ENCODE peak calls at places on chromosomes 16 and 17, in five cellular contexts. Y is HCT116, B is stomach, Z is SK-N-SH, C is breast epithelium. K is an unnamed sample.

GRCh38 chr16:90020260-90020837 is 1.1 kb upstream of the DBNDD1 start:
- DNase-seq in C (no peak), Z (no peak), B (no peak), Y (no peak), K (no peak)

GRCh38 chr16:79703066-79703465 is 102.5 kb upstream of the MAF start:
- DNase-seq in B (no peak), C (no peak), Z (no peak), Y (no peak), K (no peak)

GRCh38 chr16:53465606-53466290 is 31.5 kb downstream of the RBL2 start:
- DNase-seq in Y (peak; percentile 3), C (no peak), Z (no peak), B (no peak), K (no peak)

GRCh38 chr17:41456206-41456605 is 11.0 kb downstream of the KRT32 start:
- DNase-seq in C (no peak), B (no peak), Z (no peak), Y (no peak), K (no peak)

GRCh38 chr17:62165378-62165722 is 100.3 kb upstream of the MED13 start:
- DNase-seq in Y (peak; percentile 83), C (no peak), B (no peak), Z (no peak), K (no peak)

GRCh38 chr17:59756236-59756818 is 48.9 kb downstream of the VMP1 start:
- DNase-seq in Y (peak; percentile 94), C (no peak), Z (no peak), B (no peak), K (no peak)

GRCh38 chr17:76166168-76166567 is 25.1 kb upstream of the FOXJ1 start:
- DNase-seq in C (no peak), Y (no peak), Z (no peak), B (no peak), K (no peak)

GRCh38 chr16:50533317-50533716 is 14.9 kb upstream of the NKD1 start:
- DNase-seq in C (no peak), B (no peak), Z (no peak), Y (no peak), K (no peak)

GRCh38 chr16:70267516-70267915 is 15.8 kb upstream of the EXOSC6 start:
- DNase-seq in C (no peak), Y (peak; percentile 18), Z (peak; percentile 70), B (peak; percentile 35), K (no peak)

GRCh38 chr16:72889616-72890235 is 158.2 kb downstream of the ZFHX3 start:
- DNase-seq in Z (no peak), Y (no peak), C (no peak), B (no peak), K (no peak)
- H3K4me3 ChIP-seq in Z (no peak overlapping the region), Y (no peak overlapping the region), C (no peak overlapping the region), B (no peak overlapping the region), K (no peak overlapping the region)

GRCh38 chr16:3012246-3012645 is 477 bp upstream of the CLDN9 start:
- DNase-seq in Y (no peak), B (no peak), C (no peak), Z (no peak), K (no peak)
- H3K9me3 ChIP-seq in Y (no peaks in the 10 kb centered on the region), B (no peaks in the 10 kb centered on the region), C (no peaks in the 10 kb centered on the region), Z (no peaks in the 10 kb centered on the region), K (no peaks in the 10 kb centered on the region)

DNA sequence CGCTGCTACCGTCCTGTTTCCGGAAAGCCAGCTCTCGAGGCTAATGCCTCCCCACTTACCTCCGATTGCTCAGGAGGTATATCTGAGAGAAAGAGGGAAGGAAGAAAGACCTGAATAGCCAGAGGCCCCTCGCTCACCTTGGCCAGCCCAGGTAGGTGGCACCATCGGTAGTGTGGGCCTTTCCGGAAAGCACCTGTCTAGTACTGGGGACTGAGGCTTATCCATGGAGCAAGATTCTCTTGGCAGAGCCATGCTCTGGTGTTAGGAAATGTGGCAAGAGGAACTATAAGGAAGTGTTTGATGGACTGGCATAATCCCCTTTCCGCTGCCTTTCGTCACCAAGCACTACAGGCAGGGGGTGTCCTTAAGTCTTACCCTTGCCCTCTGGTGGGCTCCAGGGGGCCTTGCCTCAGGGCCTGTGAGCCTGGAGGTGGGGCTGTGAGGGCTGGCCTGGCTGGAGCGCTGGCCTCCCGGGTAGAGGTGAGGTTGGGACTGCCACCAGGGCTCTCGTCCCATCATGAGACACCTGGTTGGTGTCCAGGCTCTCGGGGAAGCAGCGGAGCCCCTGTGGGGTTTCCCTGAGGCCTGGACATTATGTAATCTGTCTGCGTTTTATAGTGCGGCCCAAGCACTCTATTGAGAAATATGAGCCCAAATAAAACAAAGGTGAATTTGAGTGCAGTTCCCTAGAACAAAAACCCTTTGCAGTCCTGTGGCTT is 2.9 kb downstream of the CMIP start:
- DNase-seq in Y (no peak), B (peak; percentile 47), Z (no peak), C (no peak), K (peak; percentile 53)
- TF ChIP-seq POLR2AphosphoS5 in Y (no peak), B (peak; percentile 59), Z (no peak), C (peak; percentile 43), K (peak; percentile 38)

DNA sequence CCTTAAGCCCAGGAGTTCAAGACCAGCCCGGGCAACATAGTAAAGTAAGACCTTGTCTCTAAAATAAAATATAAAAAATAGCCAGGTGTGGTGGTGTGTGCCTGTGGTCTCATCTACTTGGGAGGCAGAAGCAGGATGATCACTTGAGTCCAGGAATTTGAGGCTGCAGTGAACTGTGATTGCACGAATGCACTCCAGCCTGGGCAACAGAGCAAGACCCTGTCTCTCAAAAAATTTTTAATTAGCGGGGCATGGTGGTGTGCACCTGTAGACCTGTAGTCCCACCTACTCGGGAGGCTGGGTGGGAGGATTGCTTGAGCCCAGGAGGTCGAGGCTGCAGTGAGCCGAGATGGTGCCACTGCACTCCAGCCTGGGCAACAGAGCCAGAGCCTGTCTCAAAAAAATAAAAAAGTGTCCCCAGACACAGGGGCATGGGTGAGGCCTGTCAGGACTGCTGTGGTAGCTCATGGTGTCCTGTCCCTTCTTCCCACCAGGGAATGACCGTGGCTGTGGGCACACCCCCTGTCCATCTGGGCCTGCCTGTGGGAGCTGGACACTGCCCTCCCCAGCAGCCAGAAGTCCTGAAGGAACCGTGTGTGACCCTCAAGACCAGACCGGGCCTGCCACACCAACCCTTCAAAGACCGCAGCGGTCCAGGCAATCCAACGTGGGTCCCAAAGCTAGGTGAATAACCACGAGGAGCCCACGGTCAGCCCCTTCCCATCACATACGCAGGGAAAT is 30.8 kb upstream of the GAA start:
- DNase-seq in C (no peak), Z (no peak), B (no peak), Y (no peak), K (no peak)
- H3K4me3 ChIP-seq in C (peak overlapping the region; percentile 64), Z (no peak overlapping the region), B (peak overlapping the region; percentile 36), Y (no peak overlapping the region), K (no peak overlapping the region)

DNA sequence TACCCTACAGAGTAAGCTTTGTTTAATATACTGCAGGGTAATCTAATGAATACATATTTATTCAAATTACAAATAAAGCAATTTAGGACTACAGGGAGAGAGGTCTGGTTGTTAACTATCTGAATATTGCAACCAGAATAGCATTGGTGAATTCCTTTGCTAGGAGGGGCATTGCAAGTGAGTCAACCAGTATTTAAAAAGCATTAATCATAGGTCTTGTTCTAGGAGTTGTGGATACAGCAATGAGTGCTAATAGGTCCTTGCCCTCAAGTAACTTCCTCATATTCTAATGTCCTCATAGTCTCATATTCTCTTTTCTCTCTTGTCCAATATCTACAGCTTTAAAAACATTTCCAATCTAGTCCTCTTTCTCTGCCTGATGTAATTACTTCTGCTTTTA is 531.3 kb downstream of the CDH11 start:
- DNase-seq in C (no peak), Y (no peak), B (no peak), Z (no peak), K (no peak)
- H3K9me3 ChIP-seq in C (no peaks in the 10 kb centered on the region), Y (peaks cover 12% of the 10 kb centered on the region), B (no peaks in the 10 kb centered on the region), Z (peaks cover 25% of the 10 kb centered on the region), K (no peaks in the 10 kb centered on the region)

GRCh38 chr17:74211141-74211928 is 2.0 kb upstream of the TTYH2 start:
- DNase-seq in B (no peak), Y (no peak), C (no peak), Z (no peak), K (no peak)

GRCh38 chr17:74212913-74213791 is at the start of gene TTYH2:
- DNase-seq in Y (peak; percentile 81), C (peak; percentile 82), Z (peak; percentile 97), B (peak; percentile 88), K (peak; percentile 90)

GRCh38 chr17:74212262-74212912 is 984 bp upstream of the TTYH2 start:
- DNase-seq in Z (no peak), C (no peak), B (no peak), Y (no peak), K (no peak)

GRCh38 chr17:74210191-74211140 is 2.9 kb upstream of the TTYH2 start:
- DNase-seq in Z (peak; percentile 94), C (peak; percentile 74), Y (peak; percentile 63), B (peak; percentile 74), K (peak; percentile 59)

GRCh38 chr17:74211929-74212261 is 1.5 kb upstream of the TTYH2 start:
- DNase-seq in C (no peak), Z (no peak), Y (no peak), B (no peak), K (no peak)
- TF ChIP-seq POLR2AphosphoS5 in C (no peak), Z (peak; percentile 47), Y (no peak), B (no peak), K (no peak)

GRCh38 chr17:77188084-77189066 is 47.6 kb downstream of the SEC14L1 start:
- DNase-seq in C (no peak), Y (no peak), B (no peak), Z (no peak), K (no peak)
- H3K4me3 ChIP-seq in C (no peak overlapping the region), Y (no peak overlapping the region), B (no peak overlapping the region), Z (no peak overlapping the region), K (no peak overlapping the region)

DNA sequence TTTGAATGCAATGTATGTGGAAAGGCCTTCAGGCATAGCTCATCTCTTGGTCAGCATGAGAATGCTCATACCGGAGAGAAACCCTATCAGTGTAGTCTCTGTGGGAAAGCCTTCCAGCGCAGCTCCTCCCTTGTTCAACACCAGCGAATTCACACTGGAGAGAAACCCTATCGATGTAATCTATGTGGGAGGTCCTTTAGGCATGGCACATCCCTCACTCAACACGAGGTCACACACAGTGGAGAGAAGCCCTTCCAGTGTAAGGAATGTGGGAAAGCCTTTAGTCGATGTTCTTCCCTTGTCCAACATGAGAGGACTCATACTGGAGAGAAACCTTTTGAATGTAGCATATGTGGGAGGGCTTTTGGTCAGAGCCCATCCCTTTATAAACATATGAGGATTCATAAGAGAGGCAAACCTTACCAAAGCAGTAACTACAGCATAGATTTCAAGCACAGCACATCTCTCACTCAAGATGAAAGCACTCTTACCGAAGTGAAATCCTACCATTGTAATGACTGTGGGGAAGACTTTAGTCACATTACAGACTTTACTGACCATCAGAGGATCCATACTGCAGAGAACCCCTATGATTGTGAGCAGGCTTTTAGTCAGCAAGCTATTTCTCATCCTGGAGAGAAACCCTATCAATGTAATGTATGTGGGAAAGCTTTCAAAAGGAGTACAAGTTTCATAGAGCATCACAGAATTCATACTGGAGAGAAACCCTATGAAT is 24.7 kb downstream of the ZFP90 start:
- DNase-seq in B (no peak), C (no peak), Y (no peak), Z (no peak), K (no peak)
- H3K9me3 ChIP-seq in B (peaks cover 100% of the 10 kb centered on the region), C (peaks cover 96% of the 10 kb centered on the region), Y (peaks cover 71% of the 10 kb centered on the region), Z (peaks cover 61% of the 10 kb centered on the region), K (peaks cover 18% of the 10 kb centered on the region)

K was measured in prostate gland.